ENCODE peak calls at places on chromosomes 13 and 19, in six cellular contexts. One of them, this sample, is unnamed.

GRCh38 chr19:35905178-35905727 is 2.8 kb downstream of the TYROBP start:
- DNase-seq in uterus: no peak
- DNase-seq in cardiac fibroblast: no peak
- DNase-seq in AG04450: no peak
- DNase-seq in ovary: no peak
- DNase-seq in mucosa of descending colon: no peak
- DNase-seq in this sample: no peak

GRCh38 chr13:30668305-30668704 is 50.6 kb downstream of the USPL1 start:
- DNase-seq in uterus: no peak
- DNase-seq in cardiac fibroblast: no peak
- DNase-seq in AG04450: no peak
- DNase-seq in ovary: no peak
- DNase-seq in mucosa of descending colon: no peak
- DNase-seq in this sample: no peak

GRCh38 chr13:28532226-28533048 is 37.5 kb upstream of the FLT1 start:
- DNase-seq in uterus: no peak
- DNase-seq in cardiac fibroblast: peak; percentile 17
- DNase-seq in AG04450: no peak
- DNase-seq in ovary: no peak
- DNase-seq in mucosa of descending colon: peak; percentile 45
- DNase-seq in this sample: peak; percentile 18

GRCh38 chr13:38880397-38880796 is 110.2 kb downstream of the STOML3 start:
- DNase-seq in uterus: no peak
- DNase-seq in cardiac fibroblast: no peak
- DNase-seq in AG04450: no peak
- DNase-seq in ovary: no peak
- DNase-seq in mucosa of descending colon: no peak
- DNase-seq in this sample: no peak

GRCh38 chr19:35549879-35550523 is 4.6 kb downstream of the TMEM147 start:
- DNase-seq in uterus: no peak
- DNase-seq in cardiac fibroblast: no peak
- DNase-seq in AG04450: no peak
- DNase-seq in ovary: no peak
- DNase-seq in mucosa of descending colon: no peak
- DNase-seq in this sample: no peak

GRCh38 chr19:9986787-9987281 is 23.5 kb downstream of the COL5A3 start:
- DNase-seq in uterus: peak; percentile 37
- DNase-seq in cardiac fibroblast: peak; percentile 78
- DNase-seq in AG04450: no peak
- DNase-seq in ovary: peak; percentile 55
- DNase-seq in mucosa of descending colon: no peak
- DNase-seq in this sample: no peak

GRCh38 chr19:18173572-18174294 is at the start of gene IFI30:
- DNase-seq in uterus: peak; percentile 71
- DNase-seq in cardiac fibroblast: peak; percentile 55
- DNase-seq in AG04450: no peak
- DNase-seq in ovary: peak; percentile 82
- DNase-seq in mucosa of descending colon: peak; percentile 87
- DNase-seq in this sample: no peak

GRCh38 chr19:508204-509150 is 1.2 kb downstream of the TPGS1 start:
- DNase-seq in uterus: no peak
- DNase-seq in cardiac fibroblast: no peak
- DNase-seq in AG04450: no peak
- DNase-seq in ovary: no peak
- DNase-seq in mucosa of descending colon: peak; percentile 50
- DNase-seq in this sample: no peak

GRCh38 chr19:44912854-44913253 is 1.6 kb upstream of the APOC1 start:
- DNase-seq in uterus: no peak
- DNase-seq in cardiac fibroblast: peak; percentile 81
- DNase-seq in AG04450: no peak
- DNase-seq in ovary: peak; percentile 61
- DNase-seq in mucosa of descending colon: peak; percentile 52
- DNase-seq in this sample: no peak

GRCh38 chr19:17706750-17707181 is 12.5 kb upstream of the MAP1S start:
- DNase-seq in uterus: no peak
- DNase-seq in cardiac fibroblast: peak; percentile 54
- DNase-seq in AG04450: no peak
- DNase-seq in ovary: no peak
- DNase-seq in mucosa of descending colon: no peak
- DNase-seq in this sample: no peak

GRCh38 chr19:14366529-14366928 is 14.7 kb upstream of the ADGRE5 start:
- DNase-seq in uterus: peak; percentile 63
- DNase-seq in cardiac fibroblast: peak; percentile 86
- DNase-seq in AG04450: no peak
- DNase-seq in ovary: no peak
- DNase-seq in mucosa of descending colon: peak; percentile 95
- DNase-seq in this sample: peak; percentile 27

GRCh38 chr19:17610384-17610783 is 54.9 kb downstream of the COLGALT1 start:
- DNase-seq in uterus: no peak
- DNase-seq in cardiac fibroblast: peak; percentile 17
- DNase-seq in AG04450: no peak
- DNase-seq in ovary: no peak
- DNase-seq in mucosa of descending colon: no peak
- DNase-seq in this sample: no peak

GRCh38 chr13:20101467-20102316 is 59.2 kb downstream of the GJA3 start:
- DNase-seq in uterus: no peak
- DNase-seq in cardiac fibroblast: no peak
- DNase-seq in AG04450: no peak
- DNase-seq in ovary: no peak
- DNase-seq in mucosa of descending colon: no peak
- DNase-seq in this sample: no peak

GRCh38 chr13:59112375-59112774 is 1051.4 kb downstream of the DIAPH3 start:
- DNase-seq in uterus: no peak
- DNase-seq in cardiac fibroblast: peak; percentile 95
- DNase-seq in AG04450: peak; percentile 90
- DNase-seq in ovary: no peak
- DNase-seq in mucosa of descending colon: no peak
- DNase-seq in this sample: no peak

GRCh38 chr19:55393362-55393761 is 7.6 kb downstream of the RPL28 start:
- DNase-seq in uterus: no peak
- DNase-seq in cardiac fibroblast: no peak
- DNase-seq in AG04450: no peak
- DNase-seq in ovary: no peak
- DNase-seq in mucosa of descending colon: no peak
- DNase-seq in this sample: no peak

GRCh38 chr13:62129000-62129551 is 713.4 kb upstream of the PCDH20 start:
- DNase-seq in uterus: no peak
- DNase-seq in cardiac fibroblast: no peak
- DNase-seq in AG04450: no peak
- DNase-seq in ovary: no peak
- DNase-seq in mucosa of descending colon: no peak
- DNase-seq in this sample: no peak

GRCh38 chr13:48909088-48909389 is 66.7 kb upstream of the FNDC3A start:
- DNase-seq in uterus: no peak
- DNase-seq in cardiac fibroblast: no peak
- DNase-seq in AG04450: no peak
- DNase-seq in ovary: no peak
- DNase-seq in mucosa of descending colon: no peak
- DNase-seq in this sample: no peak

GRCh38 chr13:101155920-101156319 is 260.4 kb downstream of the NALCN start:
- DNase-seq in uterus: no peak
- DNase-seq in cardiac fibroblast: no peak
- DNase-seq in AG04450: no peak
- DNase-seq in ovary: no peak
- DNase-seq in mucosa of descending colon: no peak
- DNase-seq in this sample: no peak

GRCh38 chr19:38912600-38913514 is 871 bp upstream of the CCER2 start:
- DNase-seq in uterus: no peak
- DNase-seq in cardiac fibroblast: no peak
- DNase-seq in AG04450: no peak
- DNase-seq in ovary: no peak
- DNase-seq in mucosa of descending colon: no peak
- DNase-seq in this sample: no peak

GRCh38 chr19:19538767-19539166 is 702 bp downstream of the CILP2 start:
- DNase-seq in uterus: no peak
- DNase-seq in cardiac fibroblast: peak; percentile 20
- DNase-seq in AG04450: no peak
- DNase-seq in ovary: no peak
- DNase-seq in mucosa of descending colon: no peak
- DNase-seq in this sample: no peak

GRCh38 chr19:16326401-16327130 is 1.9 kb downstream of the KLF2 start:
- DNase-seq in uterus: no peak
- DNase-seq in cardiac fibroblast: peak; percentile 62
- DNase-seq in AG04450: no peak
- DNase-seq in ovary: no peak
- DNase-seq in mucosa of descending colon: peak; percentile 41
- DNase-seq in this sample: no peak

GRCh38 chr13:21872795-21873194 is 201.9 kb downstream of the FGF9 start:
- DNase-seq in uterus: no peak
- DNase-seq in cardiac fibroblast: no peak
- DNase-seq in AG04450: no peak
- DNase-seq in ovary: no peak
- DNase-seq in mucosa of descending colon: no peak
- DNase-seq in this sample: no peak

GRCh38 chr19:4337906-4338440 is 654 bp downstream of the STAP2 start:
- DNase-seq in uterus: no peak
- DNase-seq in cardiac fibroblast: peak; percentile 39
- DNase-seq in AG04450: no peak
- DNase-seq in ovary: peak; percentile 37
- DNase-seq in mucosa of descending colon: peak; percentile 73
- DNase-seq in this sample: no peak

GRCh38 chr19:18063463-18063862 is 23.3 kb downstream of the IL12RB1 start:
- DNase-seq in uterus: no peak
- DNase-seq in cardiac fibroblast: no peak
- DNase-seq in AG04450: no peak
- DNase-seq in ovary: no peak
- DNase-seq in mucosa of descending colon: no peak
- DNase-seq in this sample: peak; percentile 23

GRCh38 chr19:3179739-3180293 is 1.2 kb downstream of the S1PR4 start:
- DNase-seq in uterus: no peak
- DNase-seq in cardiac fibroblast: no peak
- DNase-seq in AG04450: no peak
- DNase-seq in ovary: no peak
- DNase-seq in mucosa of descending colon: peak; percentile 39
- DNase-seq in this sample: no peak

GRCh38 chr19:48810151-48810550 is 678 bp downstream of the BCAT2 start:
- DNase-seq in uterus: no peak
- DNase-seq in cardiac fibroblast: no peak
- DNase-seq in AG04450: no peak
- DNase-seq in ovary: no peak
- DNase-seq in mucosa of descending colon: no peak
- DNase-seq in this sample: no peak

GRCh38 chr13:32067149-32067961 is 35.8 kb downstream of the FRY start:
- DNase-seq in uterus: no peak
- DNase-seq in cardiac fibroblast: no peak
- DNase-seq in AG04450: no peak
- DNase-seq in ovary: no peak
- DNase-seq in mucosa of descending colon: no peak
- DNase-seq in this sample: no peak

DNA sequence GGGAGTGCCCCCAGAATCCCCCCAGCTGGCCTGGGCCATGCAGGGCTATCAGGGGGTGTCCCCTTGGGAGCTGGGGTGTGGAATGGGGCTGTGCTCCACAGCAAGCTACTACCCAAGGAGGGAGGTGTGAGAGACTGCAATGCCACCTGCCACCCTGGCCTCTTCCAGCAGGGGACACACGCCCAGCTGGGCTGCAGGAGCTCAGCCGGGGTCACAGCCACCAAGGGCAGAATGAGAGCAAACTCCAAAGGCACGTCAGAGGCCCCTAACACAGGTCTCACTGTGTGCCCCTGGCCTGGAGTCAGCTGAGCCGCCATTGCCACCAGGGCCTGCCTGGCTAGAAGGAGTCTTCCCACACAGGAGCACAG is 55.5 kb downstream of the MLLT1 start:
- DNase-seq in uterus: no peak
- DNase-seq in cardiac fibroblast: no peak
- DNase-seq in AG04450: no peak
- DNase-seq in ovary: no peak
- DNase-seq in mucosa of descending colon: no peak
- DNase-seq in this sample: no peak
- TF ChIP-seq CTCF in uterus: no peak
- TF ChIP-seq CTCF in cardiac fibroblast: no peak
- TF ChIP-seq CTCF in AG04450: no peak
- TF ChIP-seq CTCF in ovary: no peak
- TF ChIP-seq CTCF in mucosa of descending colon: no peak
- TF ChIP-seq CTCF in this sample: no peak

DNA sequence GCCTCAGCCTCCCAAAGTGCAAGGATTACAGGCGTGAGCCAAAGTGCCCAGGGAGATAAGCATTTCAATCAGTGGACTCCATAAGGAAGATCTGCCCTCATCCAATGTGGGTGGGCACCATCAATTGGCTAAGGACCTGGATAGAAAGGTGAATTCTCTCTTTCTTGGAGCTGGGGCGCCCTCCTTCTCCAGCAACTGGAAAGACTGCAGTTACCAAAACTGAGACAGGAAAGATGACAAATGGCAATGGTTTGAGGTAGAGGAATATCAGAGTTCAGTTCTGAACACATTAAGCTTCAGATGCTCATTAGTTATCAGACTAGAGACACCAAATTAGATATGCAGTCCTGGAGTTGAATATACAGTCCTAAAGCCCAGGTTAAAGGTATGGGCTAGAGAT is 10.5 kb upstream of the ELF1 start:
- DNase-seq in uterus: no peak
- DNase-seq in cardiac fibroblast: no peak
- DNase-seq in AG04450: no peak
- DNase-seq in ovary: no peak
- DNase-seq in mucosa of descending colon: no peak
- DNase-seq in this sample: no peak
- TF ChIP-seq CTCF in uterus: no peak
- TF ChIP-seq CTCF in cardiac fibroblast: no peak
- TF ChIP-seq CTCF in AG04450: no peak
- TF ChIP-seq CTCF in ovary: no peak
- TF ChIP-seq CTCF in mucosa of descending colon: no peak
- TF ChIP-seq CTCF in this sample: no peak

DNA sequence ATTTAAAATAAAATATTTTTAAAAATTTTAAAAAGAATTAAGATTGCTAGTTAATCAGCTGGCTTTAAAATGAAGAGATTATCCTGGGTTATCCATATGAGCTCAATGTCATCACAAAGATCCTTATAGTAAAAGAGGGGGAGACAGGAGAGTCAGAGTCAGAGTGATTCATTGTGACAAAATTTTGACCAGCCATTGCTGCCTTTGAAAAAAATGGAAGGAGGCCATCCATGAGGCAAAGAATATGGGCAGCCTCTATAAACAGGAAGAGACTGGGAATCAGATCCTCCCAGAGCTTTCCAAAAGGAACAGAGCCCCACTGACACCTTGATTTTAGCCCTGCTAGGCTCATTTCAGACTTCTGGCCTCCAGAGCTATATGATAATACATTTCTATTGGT is 9.3 kb upstream of the RUBCNL start:
- DNase-seq in uterus: no peak
- DNase-seq in cardiac fibroblast: no peak
- DNase-seq in AG04450: no peak
- DNase-seq in ovary: no peak
- DNase-seq in mucosa of descending colon: no peak
- DNase-seq in this sample: no peak
- TF ChIP-seq CTCF in uterus: no peak
- TF ChIP-seq CTCF in cardiac fibroblast: no peak
- TF ChIP-seq CTCF in AG04450: no peak
- TF ChIP-seq CTCF in ovary: no peak
- TF ChIP-seq CTCF in mucosa of descending colon: no peak
- TF ChIP-seq CTCF in this sample: no peak

DNA sequence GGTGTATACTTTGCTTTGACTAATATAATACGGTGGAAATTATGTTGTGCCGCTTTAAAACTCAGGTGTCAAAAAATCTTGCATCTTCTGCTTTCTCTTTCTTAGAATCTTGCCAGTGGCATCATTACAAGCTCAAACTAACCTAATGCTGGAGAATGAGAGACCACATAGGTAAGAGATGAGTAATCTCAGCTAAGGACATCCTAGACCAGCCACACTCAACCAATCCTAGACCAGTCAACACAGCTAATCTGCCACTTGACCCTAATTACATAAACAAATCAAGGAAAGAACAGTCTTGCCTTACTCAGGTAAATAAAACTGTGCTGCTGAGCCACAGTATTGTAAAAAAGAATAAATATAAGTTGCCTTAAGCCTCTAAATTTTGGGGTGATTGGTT is 1323.9 kb upstream of the SPRY2 start:
- DNase-seq in uterus: no peak
- DNase-seq in cardiac fibroblast: no peak
- DNase-seq in AG04450: no peak
- DNase-seq in ovary: no peak
- DNase-seq in mucosa of descending colon: no peak
- DNase-seq in this sample: no peak
- TF ChIP-seq CTCF in uterus: no peak
- TF ChIP-seq CTCF in cardiac fibroblast: no peak
- TF ChIP-seq CTCF in AG04450: no peak
- TF ChIP-seq CTCF in ovary: no peak
- TF ChIP-seq CTCF in mucosa of descending colon: no peak
- TF ChIP-seq CTCF in this sample: no peak

This sample was measured in progenitor cell of endocrine pancreas.